ENCODE peak calls at places on chromosomes 4 and X, in four cellular contexts. S is tibial artery, E is mammary epithelial cell, U is psoas muscle. N is an unnamed sample.

GRCh38 chr4:126223784-126224407 is 909.1 kb downstream of the FAT4 start:
- DNase-seq in S (no peak), E (peak), U (no peak), N (no peak)

GRCh38 chr4:141425124-141425523 is 204.4 kb downstream of the ZNF330 start:
- DNase-seq in S (no peak), E (peak), U (no peak), N (no peak)

GRCh38 chr4:120664851-120665250 is 257.7 kb downstream of the PRDM5 start:
- DNase-seq in S (no peak), E (no peak), U (no peak), N (no peak)

GRCh38 chr4:149845643-149846208 is 30.1 kb upstream of the IQCM start:
- DNase-seq in S (no peak), E (no peak), U (no peak), N (no peak)

GRCh38 chr4:189548484-189549160 is 392.1 kb upstream of the FRG1 start:
- DNase-seq in S (no peak), E (no peak), U (no peak), N (no peak)

GRCh38 chr4:48093949-48094550 is 40.0 kb downstream of the TXK start:
- DNase-seq in S (no peak), E (peak), U (no peak), N (no peak)

GRCh38 chr4:90051999-90052398 is 75.2 kb upstream of the CCSER1 start:
- DNase-seq in S (no peak), E (no peak), U (no peak), N (no peak)

GRCh38 chrX:154121207-154121606 is 22.8 kb upstream of the OPN1LW start:
- DNase-seq in S (no peak), E (no peak), U (no peak), N (no peak)

GRCh38 chrX:96006281-96006680 is 678.4 kb upstream of the DIAPH2 start:
- DNase-seq in S (no peak), E (no peak), U (no peak), N (no peak)

GRCh38 chrX:80246273-80246672 is 174.0 kb upstream of the TENT5D start:
- DNase-seq in S (no peak), E (no peak), U (no peak), N (no peak)

GRCh38 chrX:10017866-10018265 is 50.7 kb downstream of the CLDN34 start:
- DNase-seq in S (no peak), E (peak), U (no peak), N (peak)
- TF ChIP-seq CTCF in S (no peak), E (peak), U (no peak), N (peak)

GRCh38 chr4:80264825-80265224 is 1.6 kb upstream of the FGF5 start:
- DNase-seq in S (no peak), E (no peak), U (no peak), N (no peak)

GRCh38 chr4:80268081-80268823 is 1.8 kb downstream of the FGF5 start:
- DNase-seq in S (no peak), E (peak), U (no peak), N (no peak)

GRCh38 chr4:80265571-80266266 is 745 bp upstream of the FGF5 start:
- DNase-seq in S (no peak), E (peak), U (no peak), N (no peak)

GRCh38 chr4:80266902-80267380 is 477 bp downstream of the FGF5 start:
- DNase-seq in S (no peak), E (peak), U (no peak), N (no peak)

DNA sequence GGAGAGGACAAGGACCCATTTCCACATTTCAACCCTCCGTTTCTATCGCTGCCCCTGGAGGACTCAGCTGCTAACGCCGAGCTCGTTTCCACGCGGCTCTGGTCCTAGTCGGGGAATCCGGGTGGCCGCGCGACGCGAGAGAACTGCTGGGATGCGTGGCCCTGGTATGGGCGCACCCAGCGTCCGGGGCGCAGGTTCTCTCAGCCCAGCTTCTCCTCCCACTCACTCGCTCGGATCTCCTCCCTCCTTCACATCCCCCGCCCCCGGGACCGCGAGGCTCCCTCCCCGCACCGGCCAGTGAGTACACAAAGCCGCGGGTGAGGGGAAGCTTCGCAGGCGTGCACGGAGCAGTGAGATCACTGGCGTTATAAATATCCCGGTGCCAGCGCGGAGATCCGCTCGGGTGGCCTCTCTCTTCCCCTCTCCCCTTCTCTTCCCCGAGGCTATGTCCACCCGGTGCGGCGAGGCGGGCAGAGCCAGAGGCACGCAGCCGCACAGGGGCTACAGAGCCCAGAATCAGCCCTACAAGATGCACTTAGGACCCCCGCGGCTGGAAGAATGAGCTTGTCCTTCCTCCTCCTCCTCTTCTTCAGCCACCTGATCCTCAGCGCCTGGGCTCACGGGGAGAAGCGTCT is at the start of gene FGF5:
- DNase-seq in S (peak), E (peak), U (peak), N (no peak)
- H3K4me3 ChIP-seq in S (peak), E (peak), U (peak), N (no peak)

GRCh38 chr4:172245493-172245892 is 432.3 kb downstream of the GALNTL6 start:
- DNase-seq in S (no peak), E (no peak), U (no peak), N (peak)
- TF ChIP-seq CTCF in S (no peak), E (no peak), U (no peak), N (no peak)

GRCh38 chr4:175385797-175386196 is 426.3 kb downstream of the GPM6A start:
- DNase-seq in S (no peak), E (no peak), U (no peak), N (no peak)

GRCh38 chr4:175386776-175387507 is 425.1 kb downstream of the GPM6A start:
- DNase-seq in S (no peak), E (no peak), U (no peak), N (no peak)
- H3K4me3 ChIP-seq in S (no peak), E (no peak), U (no peak), N (no peak)